ENCODE peak calls at places on chromosomes 16 and 17, in six cellular contexts. W is WERI-Rb-1, D is NCI-H510A, M is hypothalamus, E is mammary epithelial cell, S is Calu3. Q is an unnamed sample.

GRCh38 chr17:61466246-61466645 is 14.0 kb downstream of the TBX4 start:
- DNase-seq in S (no peak), D (no peak), W (no peak), M (no peak), E (no peak), Q (no peak)

GRCh38 chr16:24741862-24742261 is 12.4 kb downstream of the TNRC6A start:
- DNase-seq in W (no peak), M (no peak), D (no peak), S (no peak), E (no peak), Q (no peak)

GRCh38 chr17:56676807-56677206 is 83.3 kb downstream of the NOG start:
- DNase-seq in D (no peak), S (no peak), W (no peak), M (no peak), E (peak; percentile 30), Q (no peak)

GRCh38 chr17:66724581-66725341 is 110.2 kb upstream of the CACNG5 start:
- DNase-seq in D (no peak), E (no peak), W (no peak), S (no peak), M (no peak), Q (no peak)

GRCh38 chr16:58026705-58027340 is 1.3 kb downstream of the MMP15 start:
- DNase-seq in S (peak; percentile 51), E (no peak), W (peak; percentile 51), D (no peak), M (no peak), Q (no peak)

GRCh38 chr16:77172964-77173363 is 18.0 kb upstream of the MON1B start:
- DNase-seq in S (no peak), W (no peak), E (no peak), M (no peak), D (no peak), Q (no peak)

GRCh38 chr17:74199306-74200092 is 4.0 kb upstream of the RPL38 start:
- DNase-seq in S (peak; percentile 84), W (peak; percentile 86), D (peak; percentile 42), M (peak; percentile 62), E (peak; percentile 20), Q (peak; percentile 50)

GRCh38 chr16:48596326-48596725 is 13.7 kb downstream of the N4BP1 start:
- DNase-seq in W (no peak), M (no peak), D (no peak), S (no peak), E (peak; percentile 71), Q (no peak)

GRCh38 chr16:10851512-10851911 is 25.5 kb upstream of the CIITA start:
- DNase-seq in S (no peak), W (no peak), E (no peak), M (no peak), D (no peak), Q (no peak)

GRCh38 chr17:2237521-2237921 is 66.1 kb downstream of the SMG6 start:
- DNase-seq in M (no peak), D (no peak), W (no peak), E (peak; percentile 24), S (no peak), Q (no peak)

GRCh38 chr17:27475981-27476895 is 20.0 kb downstream of the KSR1 start:
- DNase-seq in M (no peak), D (no peak), S (no peak), E (no peak), W (peak; percentile 51), Q (no peak)